ENCODE peak calls at places on chromosomes 16 and 17, in six cellular contexts. N, B, G, Q, F and V are unnamed samples.

GRCh38 chr16:2206780-2207433 is 1.7 kb downstream of the MLST8 start:
- DNase-seq in G (no peak), N (peak), F (no peak), B (no peak), Q (no peak), V (no peak)

GRCh38 chr17:82242977-82243647 is 14.3 kb downstream of the SLC16A3 start:
- DNase-seq in Q (peak), N (peak), G (peak), F (no peak), B (peak), V (peak)

GRCh38 chr16:31507617-31507928 is 618 bp downstream of the RUSF1 start:
- DNase-seq in Q (no peak), B (no peak), F (no peak), G (no peak), N (no peak), V (no peak)

GRCh38 chr17:62617894-62618472 is 9.5 kb upstream of the MRC2 start:
- DNase-seq in G (no peak), Q (no peak), N (no peak), F (peak), B (no peak), V (no peak)

GRCh38 chr16:66746682-66747081 is 4.7 kb downstream of the DYNC1LI2 start:
- DNase-seq in B (no peak), N (peak), G (no peak), F (no peak), Q (no peak), V (no peak)

GRCh38 chr16:21260870-21261791 is 17.0 kb downstream of the CRYM start:
- DNase-seq in F (peak), Q (no peak), N (no peak), B (no peak), G (no peak), V (no peak)

GRCh38 chr16:11152677-11153321 is 103.2 kb downstream of the SOCS1 start:
- DNase-seq in B (no peak), Q (no peak), F (no peak), G (no peak), N (no peak), V (no peak)

GRCh38 chr16:1545044-1545736 is 11.7 kb downstream of the TMEM204 start:
- DNase-seq in G (peak), N (no peak), B (no peak), Q (no peak), F (no peak), V (no peak)

GRCh38 chr16:14007460-14007859 is 63.7 kb upstream of the MRTFB start:
- DNase-seq in F (peak), Q (peak), G (no peak), N (no peak), B (no peak), V (no peak)

GRCh38 chr17:79981661-79982101 is 54.0 kb downstream of the TBC1D16 start:
- DNase-seq in Q (no peak), F (no peak), B (peak), N (peak), G (peak), V (no peak)

GRCh38 chr16:79528281-79528680 is 72.3 kb downstream of the MAF start:
- DNase-seq in F (no peak), B (no peak), N (no peak), G (no peak), Q (no peak), V (no peak)

GRCh38 chr16:87045462-87046216 is 271.6 kb downstream of the C16orf95 start:
- DNase-seq in Q (no peak), G (peak), B (peak), F (no peak), N (no peak), V (no peak)

GRCh38 chr16:50354629-50355456 is 13.9 kb downstream of the BRD7 start:
- DNase-seq in B (no peak), F (no peak), G (no peak), Q (no peak), N (no peak), V (no peak)

GRCh38 chr17:63275968-63276349 is 170.1 kb downstream of the CYB561 start:
- DNase-seq in F (no peak), B (no peak), Q (no peak), G (no peak), N (no peak), V (no peak)

GRCh38 chr16:4212207-4212933 is 29.5 kb downstream of the SRL start:
- DNase-seq in G (peak), N (no peak), B (no peak), F (no peak), Q (no peak), V (no peak)

GRCh38 chr17:1498869-1499268 is 6.4 kb upstream of the MYO1C start:
- DNase-seq in B (no peak), N (no peak), F (no peak), Q (no peak), G (no peak), V (no peak)

GRCh38 chr17:50425682-50426471 is at the start of gene ACSF2:
- DNase-seq in F (no peak), N (peak), B (peak), G (peak), Q (peak), V (peak)

GRCh38 chr16:66977341-66978113 is 10.9 kb upstream of the CES4A start:
- DNase-seq in G (peak), N (peak), F (peak), B (peak), Q (peak), V (peak)

GRCh38 chr17:67441052-67441738 is 64.1 kb downstream of the PITPNC1 start:
- DNase-seq in F (peak), G (no peak), Q (peak), N (no peak), B (no peak), V (no peak)

GRCh38 chr16:719815-720506 is 985 bp upstream of the ANTKMT start:
- DNase-seq in N (no peak), G (no peak), F (no peak), B (no peak), Q (no peak), V (no peak)

GRCh38 chr17:82849076-82849945 is 9.5 kb upstream of the ZNF750 start:
- DNase-seq in Q (no peak), F (no peak), N (no peak), G (no peak), B (no peak), V (no peak)

GRCh38 chr17:2030779-2031163 is 818 bp downstream of the DPH1 start:
- DNase-seq in Q (peak), G (no peak), N (no peak), B (no peak), F (no peak), V (no peak)

GRCh38 chr17:76641501-76641900 is 2.1 kb downstream of the ST6GALNAC1 start:
- DNase-seq in G (no peak), F (no peak), B (no peak), N (no peak), Q (no peak), V (no peak)

GRCh38 chr17:21167303-21167702 is 40.5 kb downstream of the DHRS7B start:
- DNase-seq in F (no peak), B (no peak), G (no peak), Q (no peak), N (no peak), V (no peak)

GRCh38 chr16:49932943-49933342 is 77.0 kb upstream of the ZNF423 start:
- DNase-seq in F (no peak), B (peak), G (no peak), Q (no peak), N (no peak), V (no peak)

GRCh38 chr16:87226926-87227650 is 90.1 kb downstream of the C16orf95 start:
- DNase-seq in N (no peak), B (no peak), G (peak), Q (no peak), F (peak), V (no peak)

GRCh38 chr16:83402969-83403368 is 404.8 kb upstream of the HSBP1 start:
- DNase-seq in B (no peak), Q (no peak), N (no peak), G (no peak), F (no peak), V (no peak)

GRCh38 chr17:74274060-74274702 is at the start of gene DNAI2:
- DNase-seq in N (peak), B (no peak), G (no peak), F (no peak), Q (no peak), V (peak)

GRCh38 chr16:16861546-16861945 is 482.6 kb downstream of the NPIPA7 start:
- DNase-seq in N (no peak), F (peak), G (no peak), Q (peak), B (no peak), V (peak)

GRCh38 chr17:28916302-28916934 is 13.5 kb upstream of the DHRS13 start:
- DNase-seq in G (no peak), Q (no peak), F (no peak), B (no peak), N (peak), V (peak)

GRCh38 chr16:67959520-67959919 is 8.9 kb downstream of the SLC12A4 start:
- DNase-seq in Q (no peak), N (no peak), G (peak), F (no peak), B (peak), V (no peak)

GRCh38 chr17:31825961-31826691 is 32.9 kb downstream of the COPRS start:
- DNase-seq in B (no peak), Q (no peak), N (no peak), F (no peak), G (peak), V (no peak)

GRCh38 chr16:54630284-54630967 is 300.2 kb upstream of the IRX5 start:
- DNase-seq in B (no peak), F (no peak), Q (no peak), N (no peak), G (no peak), V (no peak)

GRCh38 chr17:51814521-51814920 is 344.0 kb downstream of the CA10 start:
- DNase-seq in G (no peak), Q (no peak), N (no peak), B (no peak), F (no peak), V (no peak)

GRCh38 chr17:4163951-4164350 is 21.0 kb downstream of the CYB5D2 start:
- DNase-seq in N (no peak), Q (no peak), B (no peak), F (no peak), G (no peak), V (peak)

GRCh38 chr17:79835953-79836951 is 3.0 kb downstream of the CBX4 start:
- DNase-seq in N (peak), G (no peak), B (no peak), F (no peak), Q (no peak), V (no peak)

GRCh38 chr16:51181495-51181795 is 30.4 kb upstream of the SALL1 start:
- DNase-seq in N (no peak), G (no peak), B (no peak), Q (no peak), F (no peak), V (no peak)

GRCh38 chr17:6853764-6854442 is 22.4 kb upstream of the TEKT1 start:
- DNase-seq in G (no peak), F (no peak), B (no peak), N (no peak), Q (no peak), V (no peak)
- H3K4me3 ChIP-seq in G (no peak), F (no peak), B (no peak), N (peak), Q (peak), V (no peak)

GRCh38 chr17:16286009-16286946 is 67.0 kb downstream of the CENPV start:
- DNase-seq in F (peak), Q (peak), G (peak), N (peak), B (peak), V (peak)
- H3K4me3 ChIP-seq in F (peak), Q (peak), G (peak), N (peak), B (no peak), V (peak)

GRCh38 chr16:89565256-89565505 is 4.7 kb downstream of the RPL13 start:
- DNase-seq in N (no peak), B (no peak), G (no peak), Q (no peak), F (no peak), V (no peak)
- H3K4me3 ChIP-seq in N (peak), B (no peak), G (no peak), Q (no peak), F (no peak), V (no peak)

GRCh38 chr17:57040571-57040970 is 44.5 kb upstream of the AKAP1 start:
- DNase-seq in B (no peak), N (no peak), Q (no peak), G (no peak), F (no peak), V (no peak)

GRCh38 chr17:57043276-57043675 is 41.8 kb upstream of the AKAP1 start:
- DNase-seq in B (no peak), N (no peak), Q (no peak), G (peak), F (no peak), V (no peak)

GRCh38 chr17:57045868-57046671 is 39.0 kb upstream of the AKAP1 start:
- DNase-seq in B (peak), N (peak), F (no peak), G (peak), Q (peak), V (no peak)

GRCh38 chr17:57048096-57048495 is 37.0 kb upstream of the AKAP1 start:
- DNase-seq in B (no peak), F (no peak), G (no peak), Q (no peak), N (no peak), V (no peak)

DNA sequence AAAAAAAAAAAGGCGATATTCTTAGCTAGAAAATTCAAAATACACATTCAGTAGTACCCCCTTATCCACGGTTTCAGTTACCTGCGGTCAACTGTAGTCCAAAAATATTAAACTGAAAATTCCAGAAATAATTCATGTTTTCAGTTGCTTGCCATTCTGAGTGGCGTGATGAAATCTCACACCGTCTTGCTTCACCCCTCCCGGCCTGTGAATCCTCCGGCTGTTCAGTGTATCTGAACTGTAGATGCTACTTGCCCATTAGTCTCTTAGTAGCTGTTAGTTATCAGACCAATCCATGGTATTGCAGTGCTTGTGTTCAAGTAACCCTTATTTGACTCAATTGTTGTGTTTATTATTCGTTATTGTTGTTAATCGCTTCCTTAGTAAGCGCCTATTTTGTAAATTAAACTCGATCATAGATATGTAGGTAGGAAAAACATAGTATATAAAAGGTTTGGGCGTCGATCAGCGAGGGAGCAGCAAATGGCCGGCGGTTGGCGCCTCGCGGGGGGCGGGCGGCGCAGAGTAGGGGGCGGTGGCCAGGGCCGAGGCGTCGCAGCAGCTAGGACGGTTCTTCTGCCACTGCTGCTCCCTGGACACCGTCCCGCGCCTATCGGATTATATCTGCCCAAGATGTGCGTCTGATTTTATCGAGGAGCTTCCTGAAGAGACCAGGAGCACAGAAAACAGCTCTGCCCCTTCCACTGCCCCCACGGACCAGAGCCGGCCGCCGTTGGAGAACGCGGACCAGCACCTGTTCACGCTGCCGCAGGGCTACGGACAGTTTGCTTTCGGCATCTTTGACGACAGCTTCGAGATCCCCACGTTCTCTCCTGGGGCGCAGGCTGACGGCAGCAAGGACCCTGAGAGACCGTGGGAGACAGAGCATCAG is 39.8 kb upstream of the AKAP1 start:
- DNase-seq in N (no peak), Q (no peak), F (no peak), G (peak), B (no peak), V (peak)
- H3K4me3 ChIP-seq in N (peak), Q (no peak), F (no peak), G (peak), B (peak), V (peak)

GRCh38 chr17:36932383-36933173 is 4.7 kb upstream of the LHX1 start:
- DNase-seq in F (no peak), Q (no peak), G (no peak), B (no peak), N (no peak), V (no peak)
- H3K4me3 ChIP-seq in F (no peak), Q (no peak), G (peak), B (no peak), N (peak), V (no peak)

DNA sequence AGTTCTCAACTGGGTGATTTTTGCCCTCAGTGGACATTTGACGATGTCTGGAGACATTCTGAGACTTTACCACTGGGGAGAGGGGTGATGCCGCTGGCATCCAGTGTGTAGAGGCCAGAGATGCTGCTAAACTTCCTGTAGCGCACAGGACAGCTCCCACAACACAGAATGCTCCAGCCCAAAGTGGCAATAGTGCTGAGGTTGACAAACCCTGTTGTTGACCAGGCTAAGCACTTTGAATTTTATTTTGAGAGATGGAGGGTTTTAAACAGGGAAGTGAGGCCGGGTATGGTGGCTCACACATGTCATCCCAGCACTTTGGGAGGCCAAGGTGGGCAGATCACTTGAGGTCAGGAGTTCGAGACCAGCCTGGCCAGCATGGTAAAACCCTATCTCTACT is 44.0 kb downstream of the SYT17 start:
- DNase-seq in F (no peak), B (no peak), G (no peak), Q (no peak), N (no peak), V (no peak)
- H3K4me3 ChIP-seq in F (no peak), B (no peak), G (no peak), Q (no peak), N (no peak), V (no peak)